ENCODE peak calls at places on chromosomes 13 and 19, in six cellular contexts. One of them, this sample, is unnamed.

GRCh38 chr13:50228527-50228926 is 213.3 kb downstream of the KCNRG start:
- DNase-seq in astrocyte of the spinal cord: no peak
- DNase-seq in RCC 7860: no peak
- DNase-seq in NCI-H187: no peak
- DNase-seq in NCI-H345: no peak
- DNase-seq in stimulated activated CD4-positive, alpha-beta T cell treated with anti-CD3 and anti-CD28 coated beads, Interleukin-1b, Interleukin-23, amount 100 ng/mL, for 24 hours: no peak
- DNase-seq in this sample: no peak

GRCh38 chr19:48553676-48554384 is 1.9 kb downstream of the SULT2B1 start:
- DNase-seq in NCI-H345: no peak
- DNase-seq in RCC 7860: peak
- DNase-seq in astrocyte of the spinal cord: peak
- DNase-seq in stimulated activated CD4-positive, alpha-beta T cell treated with anti-CD3 and anti-CD28 coated beads, Interleukin-1b, Interleukin-23, amount 100 ng/mL, for 24 hours: no peak
- DNase-seq in NCI-H187: no peak
- DNase-seq in this sample: peak

GRCh38 chr19:1079566-1080111 is 12.7 kb downstream of the ARHGAP45 start:
- DNase-seq in NCI-H187: no peak
- DNase-seq in astrocyte of the spinal cord: no peak
- DNase-seq in stimulated activated CD4-positive, alpha-beta T cell treated with anti-CD3 and anti-CD28 coated beads, Interleukin-1b, Interleukin-23, amount 100 ng/mL, for 24 hours: no peak
- DNase-seq in NCI-H345: no peak
- DNase-seq in RCC 7860: no peak
- DNase-seq in this sample: no peak

GRCh38 chr19:55622242-55622969 is 2.0 kb downstream of the ZNF784 start:
- DNase-seq in RCC 7860: no peak
- DNase-seq in NCI-H345: no peak
- DNase-seq in astrocyte of the spinal cord: no peak
- DNase-seq in stimulated activated CD4-positive, alpha-beta T cell treated with anti-CD3 and anti-CD28 coated beads, Interleukin-1b, Interleukin-23, amount 100 ng/mL, for 24 hours: no peak
- DNase-seq in NCI-H187: no peak
- DNase-seq in this sample: no peak

GRCh38 chr13:97382276-97382675 is 51.7 kb upstream of the RAP2A start:
- DNase-seq in astrocyte of the spinal cord: no peak
- DNase-seq in RCC 7860: no peak
- DNase-seq in stimulated activated CD4-positive, alpha-beta T cell treated with anti-CD3 and anti-CD28 coated beads, Interleukin-1b, Interleukin-23, amount 100 ng/mL, for 24 hours: no peak
- DNase-seq in NCI-H345: no peak
- DNase-seq in NCI-H187: no peak
- DNase-seq in this sample: no peak

GRCh38 chr19:1343026-1343425 is 40.7 kb upstream of the NDUFS7 start:
- DNase-seq in RCC 7860: no peak
- DNase-seq in NCI-H345: no peak
- DNase-seq in NCI-H187: no peak
- DNase-seq in astrocyte of the spinal cord: no peak
- DNase-seq in stimulated activated CD4-positive, alpha-beta T cell treated with anti-CD3 and anti-CD28 coated beads, Interleukin-1b, Interleukin-23, amount 100 ng/mL, for 24 hours: no peak
- DNase-seq in this sample: no peak

GRCh38 chr13:29434217-29434940 is 161.1 kb downstream of the SLC7A1 start:
- DNase-seq in RCC 7860: no peak
- DNase-seq in astrocyte of the spinal cord: no peak
- DNase-seq in NCI-H345: no peak
- DNase-seq in stimulated activated CD4-positive, alpha-beta T cell treated with anti-CD3 and anti-CD28 coated beads, Interleukin-1b, Interleukin-23, amount 100 ng/mL, for 24 hours: no peak
- DNase-seq in NCI-H187: no peak
- DNase-seq in this sample: no peak

GRCh38 chr13:66689628-66690027 is 540.5 kb downstream of the PCDH9 start:
- DNase-seq in NCI-H187: no peak
- DNase-seq in NCI-H345: peak
- DNase-seq in stimulated activated CD4-positive, alpha-beta T cell treated with anti-CD3 and anti-CD28 coated beads, Interleukin-1b, Interleukin-23, amount 100 ng/mL, for 24 hours: no peak
- DNase-seq in astrocyte of the spinal cord: peak
- DNase-seq in RCC 7860: no peak
- DNase-seq in this sample: no peak

GRCh38 chr19:976476-976875 is 7.7 kb upstream of the WDR18 start:
- DNase-seq in RCC 7860: no peak
- DNase-seq in stimulated activated CD4-positive, alpha-beta T cell treated with anti-CD3 and anti-CD28 coated beads, Interleukin-1b, Interleukin-23, amount 100 ng/mL, for 24 hours: no peak
- DNase-seq in NCI-H345: no peak
- DNase-seq in astrocyte of the spinal cord: no peak
- DNase-seq in NCI-H187: no peak
- DNase-seq in this sample: no peak

GRCh38 chr13:79659161-79659560 is 178.2 kb downstream of the NDFIP2 start:
- DNase-seq in NCI-H187: no peak
- DNase-seq in RCC 7860: no peak
- DNase-seq in NCI-H345: no peak
- DNase-seq in astrocyte of the spinal cord: no peak
- DNase-seq in stimulated activated CD4-positive, alpha-beta T cell treated with anti-CD3 and anti-CD28 coated beads, Interleukin-1b, Interleukin-23, amount 100 ng/mL, for 24 hours: no peak
- DNase-seq in this sample: no peak

GRCh38 chr13:21043898-21044297 is 17.5 kb downstream of the LATS2 start:
- DNase-seq in NCI-H345: no peak
- DNase-seq in RCC 7860: no peak
- DNase-seq in astrocyte of the spinal cord: peak
- DNase-seq in stimulated activated CD4-positive, alpha-beta T cell treated with anti-CD3 and anti-CD28 coated beads, Interleukin-1b, Interleukin-23, amount 100 ng/mL, for 24 hours: no peak
- DNase-seq in NCI-H187: no peak
- DNase-seq in this sample: no peak

GRCh38 chr19:18157465-18158063 is 4.6 kb downstream of the PIK3R2 start:
- DNase-seq in stimulated activated CD4-positive, alpha-beta T cell treated with anti-CD3 and anti-CD28 coated beads, Interleukin-1b, Interleukin-23, amount 100 ng/mL, for 24 hours: no peak
- DNase-seq in NCI-H187: no peak
- DNase-seq in NCI-H345: peak
- DNase-seq in RCC 7860: no peak
- DNase-seq in astrocyte of the spinal cord: no peak
- DNase-seq in this sample: no peak

GRCh38 chr13:30114586-30115256 is 192.6 kb downstream of the KATNAL1 start:
- DNase-seq in astrocyte of the spinal cord: peak
- DNase-seq in stimulated activated CD4-positive, alpha-beta T cell treated with anti-CD3 and anti-CD28 coated beads, Interleukin-1b, Interleukin-23, amount 100 ng/mL, for 24 hours: peak
- DNase-seq in RCC 7860: peak
- DNase-seq in NCI-H187: peak
- DNase-seq in NCI-H345: peak
- DNase-seq in this sample: peak

GRCh38 chr19:11204076-11204602 is 6.8 kb upstream of the KANK2 start:
- DNase-seq in stimulated activated CD4-positive, alpha-beta T cell treated with anti-CD3 and anti-CD28 coated beads, Interleukin-1b, Interleukin-23, amount 100 ng/mL, for 24 hours: no peak
- DNase-seq in NCI-H187: no peak
- DNase-seq in RCC 7860: no peak
- DNase-seq in astrocyte of the spinal cord: no peak
- DNase-seq in NCI-H345: no peak
- DNase-seq in this sample: no peak

GRCh38 chr19:46716013-46716671 is 772 bp downstream of the PRKD2 start:
- DNase-seq in RCC 7860: no peak
- DNase-seq in stimulated activated CD4-positive, alpha-beta T cell treated with anti-CD3 and anti-CD28 coated beads, Interleukin-1b, Interleukin-23, amount 100 ng/mL, for 24 hours: no peak
- DNase-seq in NCI-H187: no peak
- DNase-seq in astrocyte of the spinal cord: no peak
- DNase-seq in NCI-H345: no peak
- DNase-seq in this sample: peak

GRCh38 chr13:76832258-76832988 is 53.8 kb downstream of the KCTD12 start:
- DNase-seq in NCI-H345: peak
- DNase-seq in stimulated activated CD4-positive, alpha-beta T cell treated with anti-CD3 and anti-CD28 coated beads, Interleukin-1b, Interleukin-23, amount 100 ng/mL, for 24 hours: no peak
- DNase-seq in RCC 7860: no peak
- DNase-seq in astrocyte of the spinal cord: no peak
- DNase-seq in NCI-H187: no peak
- DNase-seq in this sample: no peak

GRCh38 chr19:1102407-1103106 is 1.2 kb upstream of the GPX4 start:
- DNase-seq in NCI-H187: no peak
- DNase-seq in NCI-H345: no peak
- DNase-seq in RCC 7860: peak
- DNase-seq in stimulated activated CD4-positive, alpha-beta T cell treated with anti-CD3 and anti-CD28 coated beads, Interleukin-1b, Interleukin-23, amount 100 ng/mL, for 24 hours: no peak
- DNase-seq in astrocyte of the spinal cord: peak
- DNase-seq in this sample: no peak

GRCh38 chr19:16014923-16015804 is 61.1 kb upstream of the TPM4 start:
- DNase-seq in NCI-H187: no peak
- DNase-seq in astrocyte of the spinal cord: no peak
- DNase-seq in stimulated activated CD4-positive, alpha-beta T cell treated with anti-CD3 and anti-CD28 coated beads, Interleukin-1b, Interleukin-23, amount 100 ng/mL, for 24 hours: no peak
- DNase-seq in NCI-H345: no peak
- DNase-seq in RCC 7860: no peak
- DNase-seq in this sample: no peak

GRCh38 chr19:30161770-30162169 is 210.4 kb upstream of the ZNF536 start:
- DNase-seq in stimulated activated CD4-positive, alpha-beta T cell treated with anti-CD3 and anti-CD28 coated beads, Interleukin-1b, Interleukin-23, amount 100 ng/mL, for 24 hours: no peak
- DNase-seq in RCC 7860: no peak
- DNase-seq in astrocyte of the spinal cord: no peak
- DNase-seq in NCI-H345: no peak
- DNase-seq in NCI-H187: no peak
- DNase-seq in this sample: no peak

GRCh38 chr19:14203258-14203657 is 2.7 kb downstream of the ADGRL1 start:
- DNase-seq in NCI-H187: no peak
- DNase-seq in NCI-H345: no peak
- DNase-seq in RCC 7860: no peak
- DNase-seq in stimulated activated CD4-positive, alpha-beta T cell treated with anti-CD3 and anti-CD28 coated beads, Interleukin-1b, Interleukin-23, amount 100 ng/mL, for 24 hours: no peak
- DNase-seq in astrocyte of the spinal cord: no peak
- DNase-seq in this sample: no peak

GRCh38 chr13:113741101-113741731 is 17.8 kb upstream of the TMEM255B start:
- DNase-seq in NCI-H187: no peak
- DNase-seq in NCI-H345: no peak
- DNase-seq in stimulated activated CD4-positive, alpha-beta T cell treated with anti-CD3 and anti-CD28 coated beads, Interleukin-1b, Interleukin-23, amount 100 ng/mL, for 24 hours: no peak
- DNase-seq in RCC 7860: no peak
- DNase-seq in astrocyte of the spinal cord: peak
- DNase-seq in this sample: no peak

GRCh38 chr19:32196690-32197420 is 148.6 kb upstream of the ZNF507 start:
- DNase-seq in RCC 7860: no peak
- DNase-seq in astrocyte of the spinal cord: no peak
- DNase-seq in NCI-H345: no peak
- DNase-seq in NCI-H187: no peak
- DNase-seq in stimulated activated CD4-positive, alpha-beta T cell treated with anti-CD3 and anti-CD28 coated beads, Interleukin-1b, Interleukin-23, amount 100 ng/mL, for 24 hours: no peak
- DNase-seq in this sample: peak

GRCh38 chr13:107450931-107451330 is 764.4 kb downstream of the LIG4 start:
- DNase-seq in RCC 7860: peak
- DNase-seq in astrocyte of the spinal cord: peak
- DNase-seq in NCI-H345: no peak
- DNase-seq in NCI-H187: no peak
- DNase-seq in stimulated activated CD4-positive, alpha-beta T cell treated with anti-CD3 and anti-CD28 coated beads, Interleukin-1b, Interleukin-23, amount 100 ng/mL, for 24 hours: no peak
- DNase-seq in this sample: no peak

GRCh38 chr13:27008733-27009132 is 162.9 kb downstream of the USP12 start:
- DNase-seq in RCC 7860: no peak
- DNase-seq in NCI-H345: no peak
- DNase-seq in astrocyte of the spinal cord: no peak
- DNase-seq in stimulated activated CD4-positive, alpha-beta T cell treated with anti-CD3 and anti-CD28 coated beads, Interleukin-1b, Interleukin-23, amount 100 ng/mL, for 24 hours: no peak
- DNase-seq in NCI-H187: no peak
- DNase-seq in this sample: no peak

GRCh38 chr13:99614465-99614885 is 113.2 kb downstream of the TM9SF2 start:
- DNase-seq in stimulated activated CD4-positive, alpha-beta T cell treated with anti-CD3 and anti-CD28 coated beads, Interleukin-1b, Interleukin-23, amount 100 ng/mL, for 24 hours: no peak
- DNase-seq in NCI-H345: no peak
- DNase-seq in astrocyte of the spinal cord: no peak
- DNase-seq in RCC 7860: peak
- DNase-seq in NCI-H187: no peak
- DNase-seq in this sample: no peak

GRCh38 chr13:30193279-30194234 is 113.8 kb downstream of the KATNAL1 start:
- DNase-seq in RCC 7860: no peak
- DNase-seq in NCI-H187: no peak
- DNase-seq in astrocyte of the spinal cord: no peak
- DNase-seq in NCI-H345: no peak
- DNase-seq in stimulated activated CD4-positive, alpha-beta T cell treated with anti-CD3 and anti-CD28 coated beads, Interleukin-1b, Interleukin-23, amount 100 ng/mL, for 24 hours: no peak
- DNase-seq in this sample: no peak

GRCh38 chr19:51195316-51195586 is 29.6 kb upstream of the CD33 start:
- DNase-seq in RCC 7860: no peak
- DNase-seq in stimulated activated CD4-positive, alpha-beta T cell treated with anti-CD3 and anti-CD28 coated beads, Interleukin-1b, Interleukin-23, amount 100 ng/mL, for 24 hours: no peak
- DNase-seq in NCI-H187: no peak
- DNase-seq in NCI-H345: no peak
- DNase-seq in astrocyte of the spinal cord: no peak
- DNase-seq in this sample: no peak

GRCh38 chr19:41233748-41234240 is 14.8 kb downstream of the AXL start:
- DNase-seq in stimulated activated CD4-positive, alpha-beta T cell treated with anti-CD3 and anti-CD28 coated beads, Interleukin-1b, Interleukin-23, amount 100 ng/mL, for 24 hours: no peak
- DNase-seq in astrocyte of the spinal cord: no peak
- DNase-seq in NCI-H187: no peak
- DNase-seq in RCC 7860: no peak
- DNase-seq in NCI-H345: no peak
- DNase-seq in this sample: no peak

GRCh38 chr13:113625965-113626661 is 31.9 kb downstream of the ATP4B start:
- DNase-seq in RCC 7860: no peak
- DNase-seq in NCI-H187: no peak
- DNase-seq in stimulated activated CD4-positive, alpha-beta T cell treated with anti-CD3 and anti-CD28 coated beads, Interleukin-1b, Interleukin-23, amount 100 ng/mL, for 24 hours: no peak
- DNase-seq in NCI-H345: no peak
- DNase-seq in astrocyte of the spinal cord: peak
- DNase-seq in this sample: no peak

GRCh38 chr13:110882972-110883371 is 31.9 kb downstream of the ANKRD10 start:
- DNase-seq in NCI-H187: no peak
- DNase-seq in astrocyte of the spinal cord: peak
- DNase-seq in NCI-H345: no peak
- DNase-seq in stimulated activated CD4-positive, alpha-beta T cell treated with anti-CD3 and anti-CD28 coated beads, Interleukin-1b, Interleukin-23, amount 100 ng/mL, for 24 hours: no peak
- DNase-seq in RCC 7860: no peak
- DNase-seq in this sample: no peak

GRCh38 chr13:113610266-113610665 is 25.7 kb downstream of the TFDP1 start:
- DNase-seq in RCC 7860: no peak
- DNase-seq in NCI-H345: no peak
- DNase-seq in astrocyte of the spinal cord: no peak
- DNase-seq in stimulated activated CD4-positive, alpha-beta T cell treated with anti-CD3 and anti-CD28 coated beads, Interleukin-1b, Interleukin-23, amount 100 ng/mL, for 24 hours: no peak
- DNase-seq in NCI-H187: no peak
- DNase-seq in this sample: no peak

GRCh38 chr19:10379880-10380310 is 477 bp downstream of the TYK2 start:
- DNase-seq in astrocyte of the spinal cord: peak
- DNase-seq in RCC 7860: no peak
- DNase-seq in NCI-H345: no peak
- DNase-seq in NCI-H187: no peak
- DNase-seq in stimulated activated CD4-positive, alpha-beta T cell treated with anti-CD3 and anti-CD28 coated beads, Interleukin-1b, Interleukin-23, amount 100 ng/mL, for 24 hours: no peak
- DNase-seq in this sample: no peak

GRCh38 chr19:22527554-22527953 is 105.4 kb upstream of the ZNF98 start:
- DNase-seq in astrocyte of the spinal cord: no peak
- DNase-seq in NCI-H345: no peak
- DNase-seq in RCC 7860: no peak
- DNase-seq in stimulated activated CD4-positive, alpha-beta T cell treated with anti-CD3 and anti-CD28 coated beads, Interleukin-1b, Interleukin-23, amount 100 ng/mL, for 24 hours: no peak
- DNase-seq in NCI-H187: no peak
- DNase-seq in this sample: no peak

GRCh38 chr19:11414544-11414943 is 4.6 kb downstream of the RGL3 start:
- DNase-seq in NCI-H345: no peak
- DNase-seq in astrocyte of the spinal cord: no peak
- DNase-seq in stimulated activated CD4-positive, alpha-beta T cell treated with anti-CD3 and anti-CD28 coated beads, Interleukin-1b, Interleukin-23, amount 100 ng/mL, for 24 hours: no peak
- DNase-seq in RCC 7860: no peak
- DNase-seq in NCI-H187: no peak
- DNase-seq in this sample: no peak

GRCh38 chr13:110353339-110353977 is 46.4 kb downstream of the COL4A2 start:
- DNase-seq in stimulated activated CD4-positive, alpha-beta T cell treated with anti-CD3 and anti-CD28 coated beads, Interleukin-1b, Interleukin-23, amount 100 ng/mL, for 24 hours: no peak
- DNase-seq in astrocyte of the spinal cord: no peak
- DNase-seq in NCI-H345: no peak
- DNase-seq in RCC 7860: no peak
- DNase-seq in NCI-H187: no peak
- DNase-seq in this sample: no peak

GRCh38 chr19:55032170-55032569 is 5.9 kb downstream of the GP6 start:
- DNase-seq in NCI-H345: no peak
- DNase-seq in NCI-H187: no peak
- DNase-seq in RCC 7860: no peak
- DNase-seq in stimulated activated CD4-positive, alpha-beta T cell treated with anti-CD3 and anti-CD28 coated beads, Interleukin-1b, Interleukin-23, amount 100 ng/mL, for 24 hours: no peak
- DNase-seq in astrocyte of the spinal cord: no peak
- DNase-seq in this sample: no peak

GRCh38 chr13:94617389-94618000 is 15.8 kb downstream of the GPR180 start:
- DNase-seq in NCI-H187: peak
- DNase-seq in RCC 7860: no peak
- DNase-seq in stimulated activated CD4-positive, alpha-beta T cell treated with anti-CD3 and anti-CD28 coated beads, Interleukin-1b, Interleukin-23, amount 100 ng/mL, for 24 hours: no peak
- DNase-seq in NCI-H345: peak
- DNase-seq in astrocyte of the spinal cord: peak
- DNase-seq in this sample: no peak